ENCODE peak calls at places on chromosomes 2 and 18, in four cellular contexts. One of them, this sample, is unnamed.

GRCh38 chr2:181810823-181811695 is 80.5 kb upstream of the ITPRID2 start:
- DNase-seq in type B pancreatic cell: no peak
- DNase-seq in AG04449: no peak
- DNase-seq in GM13977: no peak
- DNase-seq in this sample: no peak

GRCh38 chr2:36511858-36512630 is 85.9 kb downstream of the FEZ2 start:
- DNase-seq in type B pancreatic cell: no peak
- DNase-seq in AG04449: no peak
- DNase-seq in GM13977: peak
- DNase-seq in this sample: no peak

GRCh38 chr2:152189622-152190495 is 14.3 kb upstream of the STAM2 start:
- DNase-seq in type B pancreatic cell: no peak
- DNase-seq in AG04449: no peak
- DNase-seq in GM13977: peak
- DNase-seq in this sample: no peak

GRCh38 chr2:98458667-98459380 is 14.2 kb downstream of the INPP4A start:
- DNase-seq in type B pancreatic cell: no peak
- DNase-seq in AG04449: no peak
- DNase-seq in GM13977: no peak
- DNase-seq in this sample: no peak

GRCh38 chr2:31411771-31412170 is 2.8 kb downstream of the XDH start:
- DNase-seq in type B pancreatic cell: no peak
- DNase-seq in AG04449: no peak
- DNase-seq in GM13977: no peak
- DNase-seq in this sample: no peak

GRCh38 chr2:128287780-128288735 is 30.6 kb downstream of the HS6ST1 start:
- DNase-seq in type B pancreatic cell: no peak
- DNase-seq in AG04449: no peak
- DNase-seq in GM13977: no peak
- DNase-seq in this sample: no peak

GRCh38 chr18:24188120-24188519 is 49.3 kb downstream of the CABYR start:
- DNase-seq in type B pancreatic cell: no peak
- DNase-seq in AG04449: no peak
- DNase-seq in GM13977: no peak
- DNase-seq in this sample: no peak

GRCh38 chr2:134441153-134441863 is 187.4 kb downstream of the MGAT5 start:
- DNase-seq in type B pancreatic cell: no peak
- DNase-seq in AG04449: no peak
- DNase-seq in GM13977: no peak
- DNase-seq in this sample: no peak

GRCh38 chr2:169095631-169096105 is 26.3 kb downstream of the DHRS9 start:
- DNase-seq in type B pancreatic cell: no peak
- DNase-seq in AG04449: peak
- DNase-seq in GM13977: no peak
- DNase-seq in this sample: no peak

GRCh38 chr2:230714122-230714453 is 1.4 kb downstream of the CAB39 start:
- DNase-seq in type B pancreatic cell: no peak
- DNase-seq in AG04449: peak
- DNase-seq in GM13977: peak
- DNase-seq in this sample: no peak

GRCh38 chr2:29134933-29135332 is 19.7 kb downstream of the CLIP4 start:
- DNase-seq in type B pancreatic cell: no peak
- DNase-seq in AG04449: no peak
- DNase-seq in GM13977: no peak
- DNase-seq in this sample: no peak

GRCh38 chr2:228674155-228674554 is 492.7 kb upstream of the SPHKAP start:
- DNase-seq in type B pancreatic cell: no peak
- DNase-seq in AG04449: no peak
- DNase-seq in GM13977: no peak
- DNase-seq in this sample: no peak

GRCh38 chr2:174963437-174964400 is 41.5 kb downstream of the CHN1 start:
- DNase-seq in type B pancreatic cell: no peak
- DNase-seq in AG04449: no peak
- DNase-seq in GM13977: no peak
- DNase-seq in this sample: no peak

GRCh38 chr2:234364718-234365117 is 132.2 kb downstream of the ARL4C start:
- DNase-seq in type B pancreatic cell: no peak
- DNase-seq in AG04449: no peak
- DNase-seq in GM13977: no peak
- DNase-seq in this sample: no peak

GRCh38 chr18:58347135-58347534 is 281.8 kb downstream of the ALPK2 start:
- DNase-seq in type B pancreatic cell: no peak
- DNase-seq in AG04449: no peak
- DNase-seq in GM13977: no peak
- DNase-seq in this sample: no peak

GRCh38 chr2:133972786-133973185 is 281.1 kb upstream of the MGAT5 start:
- DNase-seq in type B pancreatic cell: no peak
- DNase-seq in AG04449: peak
- DNase-seq in GM13977: no peak
- DNase-seq in this sample: no peak

GRCh38 chr2:241925821-241926441 is 56.4 kb downstream of the RTP5 start:
- DNase-seq in type B pancreatic cell: no peak
- DNase-seq in AG04449: no peak
- DNase-seq in GM13977: no peak
- DNase-seq in this sample: no peak

GRCh38 chr2:173448938-173449471 is 94.3 kb downstream of the CDCA7 start:
- DNase-seq in type B pancreatic cell: peak
- DNase-seq in AG04449: no peak
- DNase-seq in GM13977: peak
- DNase-seq in this sample: peak

GRCh38 chr2:154386186-154386585 is 312.3 kb upstream of the KCNJ3 start:
- DNase-seq in type B pancreatic cell: no peak
- DNase-seq in AG04449: no peak
- DNase-seq in GM13977: no peak
- DNase-seq in this sample: no peak

GRCh38 chr18:79465392-79465991 is 69.8 kb downstream of the NFATC1 start:
- DNase-seq in type B pancreatic cell: no peak
- DNase-seq in AG04449: no peak
- DNase-seq in GM13977: peak
- DNase-seq in this sample: no peak

GRCh38 chr18:8758466-8758865 is 53.1 kb downstream of the MTCL1 start:
- DNase-seq in type B pancreatic cell: no peak
- DNase-seq in AG04449: no peak
- DNase-seq in GM13977: no peak
- DNase-seq in this sample: no peak

GRCh38 chr2:127278959-127279358 is 15.0 kb downstream of the ERCC3 start:
- DNase-seq in type B pancreatic cell: no peak
- DNase-seq in AG04449: no peak
- DNase-seq in GM13977: no peak
- DNase-seq in this sample: no peak

GRCh38 chr2:7515327-7515726 is 598.1 kb downstream of the RNF144A start:
- DNase-seq in type B pancreatic cell: no peak
- DNase-seq in AG04449: no peak
- DNase-seq in GM13977: no peak
- DNase-seq in this sample: no peak

GRCh38 chr2:71675296-71675695 is 221.9 kb downstream of the DYSF start:
- DNase-seq in type B pancreatic cell: no peak
- DNase-seq in AG04449: no peak
- DNase-seq in GM13977: no peak
- DNase-seq in this sample: no peak

GRCh38 chr2:65357959-65358294 is 74.5 kb downstream of the SPRED2 start:
- DNase-seq in type B pancreatic cell: no peak
- DNase-seq in AG04449: no peak
- DNase-seq in GM13977: peak
- DNase-seq in this sample: no peak

DNA sequence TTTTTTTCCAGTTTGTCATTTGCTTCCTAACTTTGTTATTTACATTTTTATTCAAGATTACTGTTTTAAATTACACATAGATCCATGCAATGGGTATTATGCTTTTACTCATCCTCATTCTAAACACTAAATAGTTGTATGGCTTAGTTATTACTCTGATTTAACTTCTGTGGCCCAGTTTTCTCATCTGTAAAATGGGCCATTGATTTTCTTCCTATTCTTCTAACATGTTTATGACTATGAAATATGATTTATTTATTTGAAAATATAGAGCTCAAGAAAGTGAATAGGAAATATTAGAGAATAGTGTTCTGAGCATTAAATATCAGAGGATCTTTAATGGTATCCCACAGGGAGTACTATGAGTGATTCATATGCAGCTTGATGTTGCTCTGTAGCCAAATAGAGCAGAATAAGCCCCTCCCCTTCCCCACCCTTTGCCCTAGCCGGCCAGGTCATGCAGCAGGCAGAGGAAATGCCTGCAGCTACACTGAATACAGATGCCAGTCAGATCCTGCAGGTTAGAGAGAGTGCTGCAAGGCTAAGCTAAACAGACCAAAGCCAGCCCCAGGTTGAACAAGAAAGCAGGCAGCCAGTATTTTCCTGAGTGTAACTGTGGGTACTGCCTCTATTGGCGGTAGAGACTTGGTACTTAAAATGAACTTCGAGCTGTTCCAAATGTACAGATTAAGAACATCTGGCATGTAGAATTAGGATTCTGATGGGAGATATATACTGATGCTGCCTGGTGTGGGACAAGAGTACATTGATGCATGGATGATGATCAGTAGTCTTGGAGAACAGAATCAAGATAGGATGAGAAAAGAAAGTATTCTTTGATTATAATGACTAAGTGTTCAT is 11.7 kb upstream of the ACYP2 start:
- DNase-seq in type B pancreatic cell: no peak
- DNase-seq in AG04449: no peak
- DNase-seq in GM13977: peak
- DNase-seq in this sample: no peak
- TF ChIP-seq CTCF in type B pancreatic cell: no peak
- TF ChIP-seq CTCF in AG04449: no peak
- TF ChIP-seq CTCF in GM13977: no peak
- TF ChIP-seq CTCF in this sample: no peak

DNA sequence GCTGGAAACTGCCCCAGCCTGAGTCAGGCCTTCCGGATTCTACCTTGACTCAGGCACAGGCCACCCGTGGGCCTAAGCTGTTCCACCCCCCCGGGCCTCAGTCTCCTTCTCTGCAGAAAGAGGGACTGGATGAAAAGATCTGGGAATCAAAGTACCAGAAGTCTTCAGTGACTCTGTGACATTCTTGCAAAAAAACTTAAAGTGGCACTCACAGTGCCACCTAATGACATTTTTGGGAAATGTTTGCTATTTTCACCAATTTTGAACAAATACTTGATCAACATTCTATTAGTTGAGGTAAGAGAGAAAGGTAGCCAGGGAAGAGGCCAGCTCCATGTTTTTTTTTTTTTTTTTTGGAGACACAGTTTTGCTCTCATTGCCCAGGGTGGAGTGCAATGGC is 48.3 kb upstream of the ACAA2 start:
- DNase-seq in type B pancreatic cell: no peak
- DNase-seq in AG04449: no peak
- DNase-seq in GM13977: peak
- DNase-seq in this sample: no peak
- TF ChIP-seq CTCF in type B pancreatic cell: peak
- TF ChIP-seq CTCF in AG04449: peak
- TF ChIP-seq CTCF in GM13977: peak
- TF ChIP-seq CTCF in this sample: no peak

GRCh38 chr18:56238576-56238975 is 399.8 kb downstream of the TXNL1 start:
- DNase-seq in type B pancreatic cell: no peak
- DNase-seq in AG04449: no peak
- DNase-seq in GM13977: no peak
- DNase-seq in this sample: no peak
- TF ChIP-seq CTCF in type B pancreatic cell: no peak
- TF ChIP-seq CTCF in AG04449: no peak
- TF ChIP-seq CTCF in GM13977: no peak
- TF ChIP-seq CTCF in this sample: no peak

DNA sequence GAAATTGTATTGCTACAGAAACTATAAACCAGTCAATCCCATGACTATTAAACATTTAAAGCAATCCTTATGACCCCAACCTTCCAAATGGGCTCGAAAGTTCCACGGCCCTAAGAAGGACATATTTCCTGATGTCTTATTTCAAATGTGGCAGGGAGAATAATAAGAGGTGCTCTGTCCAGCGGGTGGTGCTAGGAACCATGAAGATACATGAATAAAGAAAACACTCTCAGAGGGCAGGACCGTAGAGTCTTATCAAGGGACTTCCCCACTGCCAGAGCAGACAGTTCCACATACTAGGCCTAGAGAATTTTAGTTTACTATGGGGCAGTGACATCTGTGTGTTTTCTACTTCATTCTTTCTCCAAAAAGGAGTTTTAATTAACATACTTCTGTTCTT is 187.1 kb upstream of the PIK3C3 start:
- DNase-seq in type B pancreatic cell: no peak
- DNase-seq in AG04449: peak
- DNase-seq in GM13977: peak
- DNase-seq in this sample: no peak
- TF ChIP-seq CTCF in type B pancreatic cell: no peak
- TF ChIP-seq CTCF in AG04449: peak
- TF ChIP-seq CTCF in GM13977: peak
- TF ChIP-seq CTCF in this sample: no peak